ENCODE peak calls at places on chromosomes 2 and 18, in seven cellular contexts. L is AG04450, A is spleen, S is astrocyte, N is brain microvascular endothelial cell, J is IMR-90, P is A549. T is an unnamed sample.

GRCh38 chr2:64945973-64946736 is 43.0 kb upstream of the SLC1A4 start:
- DNase-seq in L (no peak), A (peak; percentile 93), S (no peak), N (peak; percentile 16), J (peak; percentile 17), P (no peak), T (no peak)

GRCh38 chr2:113116100-113116958 is 11.1 kb upstream of the IL1RN start:
- DNase-seq in L (no peak), A (no peak), S (no peak), N (no peak), J (no peak), P (no peak), T (no peak)

GRCh38 chr2:96527990-96528679 is 8.4 kb upstream of the ARID5A start:
- DNase-seq in L (no peak), A (peak; percentile 83), S (peak; percentile 45), N (peak; percentile 60), J (peak; percentile 60), P (no peak), T (peak; percentile 88)

GRCh38 chr18:35525795-35526475 is 28.2 kb upstream of the INO80C start:
- DNase-seq in L (no peak), A (no peak), S (no peak), N (no peak), J (no peak), P (no peak), T (no peak)

GRCh38 chr2:230904856-230905447 is 20.1 kb downstream of the GPR55 start:
- DNase-seq in L (no peak), A (peak; percentile 62), S (no peak), N (no peak), J (no peak), P (no peak), T (peak; percentile 17)

GRCh38 chr2:27756544-27757498 is 14.7 kb upstream of the MRPL33 start:
- DNase-seq in L (no peak), A (no peak), S (no peak), N (no peak), J (no peak), P (no peak), T (peak; percentile 86)

GRCh38 chr2:18749912-18750526 is 160.7 kb upstream of the NT5C1B start:
- DNase-seq in L (no peak), A (no peak), S (peak; percentile 18), N (peak; percentile 60), J (peak; percentile 66), P (peak; percentile 68), T (peak; percentile 62)

GRCh38 chr2:175019566-175020327 is 14.6 kb upstream of the CHN1 start:
- DNase-seq in L (no peak), A (no peak), S (no peak), N (no peak), J (no peak), P (no peak), T (no peak)

GRCh38 chr2:219353129-219353528 is 20.6 kb upstream of the RESP18 start:
- DNase-seq in L (no peak), A (no peak), S (no peak), N (no peak), J (no peak), P (no peak), T (no peak)

GRCh38 chr2:236366406-236366805 is 102.2 kb upstream of the ASB18 start:
- DNase-seq in L (no peak), A (no peak), S (no peak), N (no peak), J (no peak), P (no peak), T (no peak)

GRCh38 chr2:23624378-23624777 is 239.4 kb downstream of the KLHL29 start:
- DNase-seq in L (no peak), A (peak; percentile 43), S (no peak), N (no peak), J (no peak), P (peak; percentile 50), T (no peak)

GRCh38 chr18:37429768-37430167 is 135.8 kb downstream of the CELF4 start:
- DNase-seq in L (no peak), A (no peak), S (no peak), N (no peak), J (no peak), P (peak; percentile 1), T (no peak)

GRCh38 chr2:74648009-74648443 is at the start of gene M1AP:
- DNase-seq in L (no peak), A (no peak), S (no peak), N (no peak), J (no peak), P (no peak), T (no peak)

GRCh38 chr2:111995148-111995547 is 59.9 kb upstream of the TMEM87B start:
- DNase-seq in L (no peak), A (no peak), S (no peak), N (no peak), J (no peak), P (no peak), T (no peak)

GRCh38 chr18:31400191-31400590 is 23.6 kb downstream of the DSG4 start:
- DNase-seq in L (no peak), A (no peak), S (no peak), N (no peak), J (no peak), P (no peak), T (no peak)

GRCh38 chr2:48332286-48332685 is 197.7 kb upstream of the STON1 start:
- DNase-seq in L (no peak), A (no peak), S (no peak), N (no peak), J (peak; percentile 23), P (no peak), T (no peak)

GRCh38 chr2:231515603-231516002 is 14.6 kb downstream of the NMUR1 start:
- DNase-seq in L (no peak), A (no peak), S (no peak), N (no peak), J (no peak), P (no peak), T (no peak)

GRCh38 chr18:79629606-79630005 is 50.0 kb upstream of the CTDP1 start:
- DNase-seq in L (no peak), A (peak; percentile 61), S (no peak), N (no peak), J (no peak), P (no peak), T (no peak)

GRCh38 chr2:63438171-63438570 is 150.1 kb downstream of the WDPCP start:
- DNase-seq in L (no peak), A (no peak), S (no peak), N (no peak), J (no peak), P (no peak), T (no peak)

GRCh38 chr2:85763132-85763531 is 9.3 kb downstream of the ATOH8 start:
- DNase-seq in L (no peak), A (no peak), S (no peak), N (no peak), J (no peak), P (no peak), T (no peak)

DNA sequence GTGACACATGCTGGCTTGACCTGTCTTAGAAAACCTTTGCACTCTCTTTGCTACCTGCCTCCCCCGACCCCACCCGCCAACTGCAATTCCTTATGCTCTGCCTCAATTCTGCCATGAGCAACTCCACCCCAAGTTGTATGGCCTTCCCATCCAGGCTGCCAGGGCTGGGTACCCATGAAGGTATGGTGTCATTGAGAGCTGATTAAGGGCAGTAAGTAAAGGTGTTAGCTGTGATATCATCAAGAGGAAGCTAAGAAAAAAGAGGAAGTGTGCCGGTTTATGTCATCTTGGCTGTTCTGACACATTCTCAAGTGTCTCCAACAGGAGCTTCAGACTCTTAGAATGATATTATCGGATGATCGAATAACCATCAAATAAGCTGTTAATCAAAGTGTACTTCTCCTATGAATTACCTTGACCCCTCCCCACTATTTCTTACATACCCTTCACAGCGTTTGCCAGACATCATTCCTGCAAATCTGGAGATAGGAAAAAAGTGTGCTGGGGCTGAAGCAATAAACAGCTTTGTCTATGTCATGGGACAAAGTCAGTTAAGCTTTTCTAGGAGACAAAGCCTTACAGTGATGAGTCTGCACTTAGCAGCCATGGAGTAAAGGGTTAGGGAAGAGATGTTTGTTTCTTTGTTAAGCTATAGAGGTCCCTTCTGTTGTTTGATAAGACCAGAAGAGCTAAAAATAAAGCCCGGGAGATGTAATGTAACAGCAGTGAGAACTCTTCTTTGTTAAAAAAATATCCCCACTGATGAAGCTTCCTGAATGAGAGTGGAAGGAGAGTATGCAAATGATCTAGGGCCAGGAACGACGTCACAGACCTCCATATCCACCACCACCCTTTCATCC is 40.4 kb upstream of the SMAD2 start:
- DNase-seq in L (no peak), A (no peak), S (no peak), N (no peak), J (no peak), P (no peak), T (no peak)
- H3K27ac ChIP-seq in L (no peak overlapping the region), A (no peak overlapping the region), S (no peak overlapping the region), N (no peak overlapping the region), J (no peak overlapping the region), P (peak overlapping the region; percentile 88), T (no peak overlapping the region)

GRCh38 chr2:13046557-13047165 is 329.9 kb downstream of the TRIB2 start:
- DNase-seq in L (no peak), A (no peak), S (no peak), N (no peak), J (peak; percentile 24), P (peak; percentile 9), T (no peak)
- TF ChIP-seq CTCF in L (peak; percentile 45), A (peak; percentile 7), S (peak; percentile 20), N (no peak), J (peak; percentile 53), P (peak; percentile 39), T (no peak)

GRCh38 chr2:168348076-168348475 is 100.7 kb upstream of the STK39 start:
- DNase-seq in L (peak; percentile 8), A (no peak), S (peak; percentile 15), N (peak; percentile 48), J (peak; percentile 24), P (peak; percentile 49), T (no peak)

GRCh38 chr2:168343586-168343985 is 96.2 kb upstream of the STK39 start:
- DNase-seq in L (no peak), A (no peak), S (peak; percentile 57), N (peak; percentile 49), J (peak; percentile 41), P (no peak), T (no peak)

GRCh38 chr2:168345601-168346000 is 98.2 kb upstream of the STK39 start:
- DNase-seq in L (no peak), A (no peak), S (no peak), N (no peak), J (no peak), P (no peak), T (no peak)

GRCh38 chr2:168344706-168345105 is 97.3 kb upstream of the STK39 start:
- DNase-seq in L (no peak), A (no peak), S (no peak), N (no peak), J (no peak), P (no peak), T (no peak)

GRCh38 chr2:168346725-168347477 is 99.5 kb upstream of the STK39 start:
- DNase-seq in L (peak; percentile 20), A (peak; percentile 79), S (peak; percentile 12), N (peak; percentile 59), J (peak; percentile 63), P (peak; percentile 66), T (peak; percentile 60)
- H3K27ac ChIP-seq in L (no peak overlapping the region), A (no peak overlapping the region), S (no peak overlapping the region), N (no peak overlapping the region), J (peak overlapping the region; percentile 51), P (peak overlapping the region; percentile 76), T (no peak overlapping the region)

DNA sequence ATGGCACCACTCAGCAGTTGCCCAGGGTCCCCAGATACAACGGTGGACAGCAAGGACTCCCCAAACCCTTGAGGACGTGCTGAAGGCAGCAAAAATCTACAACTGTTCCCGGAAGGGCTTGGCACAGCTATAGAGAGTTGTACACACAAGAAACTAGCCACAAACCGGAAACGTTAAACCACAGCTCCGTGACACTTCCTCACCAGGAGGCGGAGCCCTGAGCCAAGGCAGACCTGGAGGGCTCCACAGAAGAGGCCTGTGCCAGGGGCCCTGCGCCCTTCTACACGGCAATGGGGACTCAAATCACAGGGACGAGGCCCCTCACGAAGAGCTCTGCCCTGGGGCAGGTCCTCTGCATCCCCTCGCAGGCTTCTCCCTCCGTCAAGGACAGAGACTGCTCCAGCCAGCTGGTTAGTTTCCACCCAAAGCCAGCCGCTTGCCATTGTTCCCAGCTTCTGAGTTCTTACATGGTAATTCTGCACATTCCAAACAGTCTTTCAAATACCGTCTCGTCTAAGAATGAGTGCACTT is 133.3 kb downstream of the HDAC4 start:
- DNase-seq in L (no peak), A (peak; percentile 96), S (peak; percentile 87), N (peak; percentile 80), J (peak; percentile 80), P (no peak), T (peak; percentile 82)
- TF ChIP-seq CTCF in L (peak; percentile 34), A (peak; percentile 70), S (no peak), N (peak; percentile 51), J (peak; percentile 49), P (no peak), T (no peak)